ENCODE peak calls at places on chromosomes 13 and 19, in six cellular contexts. H, I, T, D, W and V are unnamed samples.

GRCh38 chr19:38742296-38742695 is 2.0 kb downstream of the CAPN12 start:
- DNase-seq in H (no peak), I (no peak), T (no peak), D (no peak), W (no peak), V (no peak)

GRCh38 chr13:23870356-23871146 is 18.6 kb downstream of the MIPEP start:
- DNase-seq in H (no peak), I (no peak), T (no peak), D (no peak), W (no peak), V (no peak)

GRCh38 chr19:10478903-10479384 is 24.2 kb downstream of the KEAP1 start:
- DNase-seq in H (peak), I (no peak), T (peak), D (peak), W (peak), V (peak)

GRCh38 chr19:49214701-49215100 is 57.1 kb downstream of the TRPM4 start:
- DNase-seq in H (no peak), I (no peak), T (no peak), D (no peak), W (no peak), V (no peak)

GRCh38 chr13:96130818-96131217 is 40.9 kb downstream of the HS6ST3 start:
- DNase-seq in H (no peak), I (no peak), T (peak), D (no peak), W (no peak), V (no peak)

GRCh38 chr19:2488942-2489731 is 13.2 kb downstream of the GADD45B start:
- DNase-seq in H (peak), I (peak), T (peak), D (peak), W (no peak), V (no peak)

GRCh38 chr13:41780736-41781708 is 179.9 kb downstream of the VWA8 start:
- DNase-seq in H (no peak), I (no peak), T (no peak), D (peak), W (no peak), V (no peak)

GRCh38 chr19:13723206-13723605 is 41.1 kb upstream of the MRI1 start:
- DNase-seq in H (no peak), I (no peak), T (no peak), D (no peak), W (no peak), V (no peak)

GRCh38 chr13:94548382-94549240 is 47.3 kb downstream of the TGDS start:
- DNase-seq in H (peak), I (peak), T (peak), D (peak), W (no peak), V (no peak)